ENCODE peak calls at places on chromosome 2, in six cellular contexts. Q, D, F, J, H and S are unnamed samples.

GRCh38 chr2:2902551-2903216 is 474.9 kb downstream of the EIPR1 start:
- DNase-seq in Q (no peak), H (no peak), F (no peak), J (no peak), D (peak), S (no peak)

GRCh38 chr2:215845839-215846586 is 167.3 kb downstream of the MREG start:
- DNase-seq in J (no peak), Q (no peak), H (peak), D (no peak), F (no peak), S (no peak)

GRCh38 chr2:73970850-73971471 is 13.7 kb upstream of the TET3 start:
- DNase-seq in J (no peak), Q (peak), F (peak), H (peak), D (peak), S (no peak)

GRCh38 chr2:240139011-240139441 is 1.4 kb downstream of the OTOS start:
- DNase-seq in J (no peak), H (no peak), Q (no peak), D (no peak), F (no peak), S (no peak)

GRCh38 chr2:102618452-102619413 is 620 bp upstream of the SLC9A2 start:
- DNase-seq in F (peak), Q (peak), H (no peak), D (no peak), J (no peak), S (peak)

GRCh38 chr2:61419570-61419969 is 51.3 kb downstream of the USP34 start:
- DNase-seq in Q (no peak), F (no peak), J (no peak), D (no peak), H (no peak), S (no peak)

GRCh38 chr2:191064590-191064989 is 50.6 kb upstream of the STAT1 start:
- DNase-seq in J (no peak), Q (no peak), H (no peak), D (no peak), F (no peak), S (no peak)

GRCh38 chr2:26763019-26763418 is 1.1 kb upstream of the SLC35F6 start:
- DNase-seq in J (no peak), Q (no peak), D (no peak), H (no peak), F (no peak), S (no peak)

GRCh38 chr2:42924436-42924897 is 132.1 kb upstream of the HAAO start:
- DNase-seq in F (no peak), D (no peak), Q (no peak), J (no peak), H (no peak), S (no peak)

GRCh38 chr2:11073791-11074190 is 81.5 kb upstream of the SLC66A3 start:
- DNase-seq in D (no peak), J (peak), F (no peak), Q (no peak), H (no peak), S (no peak)

GRCh38 chr2:106098081-106098480 is 96.0 kb downstream of the UXS1 start:
- DNase-seq in Q (peak), D (no peak), H (no peak), F (no peak), J (no peak), S (no peak)

GRCh38 chr2:46171441-46171953 is 125.7 kb upstream of the EPAS1 start:
- DNase-seq in J (peak), F (peak), H (no peak), Q (no peak), D (no peak), S (peak)

GRCh38 chr2:54122171-54122935 is 6.9 kb downstream of the ACYP2 start:
- DNase-seq in Q (no peak), J (no peak), F (peak), H (no peak), D (peak), S (peak)

GRCh38 chr2:169348321-169349002 is 13.9 kb downstream of the LRP2 start:
- DNase-seq in J (no peak), F (no peak), D (no peak), H (no peak), Q (no peak), S (no peak)

GRCh38 chr2:74414913-74415761 is 6.3 kb downstream of the C2orf81 start:
- DNase-seq in J (no peak), D (peak), Q (peak), H (no peak), F (peak), S (no peak)

GRCh38 chr2:206792645-206793044 is 27.2 kb downstream of the FASTKD2 start:
- DNase-seq in F (no peak), D (no peak), J (no peak), H (no peak), Q (no peak), S (peak)

GRCh38 chr2:36717556-36718266 is 21.2 kb downstream of the VIT start:
- DNase-seq in Q (no peak), H (no peak), F (no peak), D (no peak), J (no peak), S (no peak)

GRCh38 chr2:26845021-26845420 is 2.9 kb upstream of the DPYSL5 start:
- DNase-seq in H (no peak), D (no peak), F (no peak), Q (no peak), J (no peak), S (no peak)

GRCh38 chr2:42794271-42795046 is 2.1 kb upstream of the HAAO start:
- DNase-seq in J (peak), H (no peak), Q (peak), F (no peak), D (no peak), S (no peak)

GRCh38 chr2:193467276-193467987 is 1272.7 kb upstream of the TMEFF2 start:
- DNase-seq in Q (no peak), J (no peak), F (no peak), D (no peak), H (no peak), S (no peak)

GRCh38 chr2:22055784-22056620 is 932.2 kb downstream of the TDRD15 start:
- DNase-seq in J (no peak), H (no peak), D (no peak), Q (peak), F (no peak), S (no peak)

GRCh38 chr2:202831241-202831997 is 40.1 kb downstream of the ICA1L start:
- DNase-seq in D (peak), H (peak), Q (peak), F (peak), J (peak), S (peak)

GRCh38 chr2:1636791-1637415 is 107.4 kb downstream of the PXDN start:
- DNase-seq in J (no peak), F (no peak), H (no peak), Q (no peak), D (no peak), S (no peak)

GRCh38 chr2:109537565-109538221 is 76.1 kb downstream of the SEPTIN10 start:
- DNase-seq in H (no peak), D (no peak), J (peak), Q (no peak), F (no peak), S (no peak)

GRCh38 chr2:18073601-18074000 is 195.1 kb downstream of the KCNS3 start:
- DNase-seq in D (no peak), F (no peak), Q (no peak), H (no peak), J (no peak), S (no peak)

GRCh38 chr2:55891671-55892071 is 31.9 kb downstream of the EFEMP1 start:
- DNase-seq in H (no peak), Q (no peak), F (peak), D (no peak), J (no peak), S (peak)